ENCODE peak calls at places on chromosomes 7 and 10, in four cellular contexts. One of them, this sample, is unnamed. For H3K27me3, the result is how much of the 10 kb centered on the place peaks cover.

GRCh38 chr10:21764790-21765189 is 230.8 kb downstream of the MLLT10 start:
- DNase-seq in gastrocnemius medialis: no peak
- DNase-seq in esophagus muscularis mucosa: no peak
- DNase-seq in heart left ventricle: no peak
- DNase-seq in this sample: no peak

GRCh38 chr7:126686474-126686873 is 566.3 kb downstream of the GRM8 start:
- DNase-seq in esophagus muscularis mucosa: no peak
- DNase-seq in gastrocnemius medialis: no peak
- DNase-seq in heart left ventricle: no peak
- DNase-seq in this sample: no peak

GRCh38 chr7:138077809-138078208 is 1.6 kb downstream of the AKR1D1 start:
- DNase-seq in heart left ventricle: no peak
- DNase-seq in esophagus muscularis mucosa: no peak
- DNase-seq in gastrocnemius medialis: no peak
- DNase-seq in this sample: no peak

GRCh38 chr10:58758311-58758710 is 245.6 kb downstream of the BICC1 start:
- DNase-seq in gastrocnemius medialis: no peak
- DNase-seq in heart left ventricle: no peak
- DNase-seq in esophagus muscularis mucosa: no peak
- DNase-seq in this sample: no peak

GRCh38 chr10:101952196-101952595 is 103.8 kb downstream of the ARMH3 start:
- DNase-seq in gastrocnemius medialis: no peak
- DNase-seq in esophagus muscularis mucosa: no peak
- DNase-seq in heart left ventricle: no peak
- DNase-seq in this sample: no peak

GRCh38 chr10:100020883-100021248 is 11.1 kb upstream of the DNMBP start:
- DNase-seq in gastrocnemius medialis: no peak
- DNase-seq in heart left ventricle: no peak
- DNase-seq in esophagus muscularis mucosa: no peak
- DNase-seq in this sample: no peak

GRCh38 chr7:50335795-50336754 is 31.6 kb downstream of the IKZF1 start:
- DNase-seq in esophagus muscularis mucosa: no peak
- DNase-seq in gastrocnemius medialis: no peak
- DNase-seq in heart left ventricle: no peak
- DNase-seq in this sample: peak

GRCh38 chr7:99562832-99563231 is 4.4 kb downstream of the ZNF655 start:
- DNase-seq in heart left ventricle: no peak
- DNase-seq in gastrocnemius medialis: peak
- DNase-seq in esophagus muscularis mucosa: no peak
- DNase-seq in this sample: no peak

GRCh38 chr10:29669149-29669548 is 34.4 kb upstream of the SVIL start:
- DNase-seq in esophagus muscularis mucosa: no peak
- DNase-seq in heart left ventricle: peak
- DNase-seq in gastrocnemius medialis: no peak
- DNase-seq in this sample: no peak

GRCh38 chr10:71176661-71177060 is 35.7 kb upstream of the UNC5B start:
- DNase-seq in heart left ventricle: no peak
- DNase-seq in gastrocnemius medialis: no peak
- DNase-seq in esophagus muscularis mucosa: no peak
- DNase-seq in this sample: no peak

DNA sequence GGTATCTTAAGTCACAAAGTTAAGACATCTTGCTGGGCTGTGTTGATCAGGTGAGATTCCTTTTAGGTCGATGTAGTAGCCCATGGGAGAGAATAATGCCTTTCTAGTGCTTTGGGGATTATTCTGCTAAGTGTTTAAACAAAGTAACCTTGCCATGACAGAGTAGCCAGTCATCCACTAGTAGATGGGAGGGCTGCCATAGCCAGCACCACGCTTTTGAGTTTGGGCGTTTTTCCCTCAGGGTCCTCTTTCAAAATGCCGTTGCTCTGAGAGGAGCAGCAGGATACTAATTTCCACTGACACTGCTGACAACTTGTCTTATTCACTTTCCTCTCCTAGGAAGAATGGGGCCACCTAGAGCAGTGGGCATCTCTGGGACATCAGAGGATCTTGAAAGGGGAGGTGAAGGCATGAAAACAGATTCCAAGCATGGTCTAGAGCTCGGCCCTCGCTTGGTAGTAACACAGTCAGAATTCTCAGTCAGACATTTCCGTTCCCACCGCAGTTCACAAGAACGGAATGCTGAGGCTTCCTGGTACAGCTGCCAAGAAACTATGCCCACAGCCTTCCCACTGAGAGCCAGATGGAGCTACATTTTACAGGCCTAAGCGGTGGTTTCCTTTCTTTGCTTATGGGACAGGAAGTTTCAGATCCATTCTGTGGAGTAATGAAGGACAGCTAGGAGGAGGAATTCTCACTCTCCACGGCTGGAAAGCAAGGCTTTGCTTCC is 15.3 kb upstream of the RSU1 start:
- DNase-seq in heart left ventricle: no peak
- DNase-seq in gastrocnemius medialis: no peak
- DNase-seq in esophagus muscularis mucosa: no peak
- DNase-seq in this sample: no peak
- TF ChIP-seq POLR2A in heart left ventricle: no peak
- TF ChIP-seq POLR2A in gastrocnemius medialis: no peak
- TF ChIP-seq POLR2A in esophagus muscularis mucosa: no peak
- TF ChIP-seq POLR2A in this sample: no peak

GRCh38 chr10:6843477-6843876 is 263.4 kb upstream of the PRKCQ start:
- DNase-seq in esophagus muscularis mucosa: no peak
- DNase-seq in gastrocnemius medialis: no peak
- DNase-seq in heart left ventricle: no peak
- DNase-seq in this sample: no peak
- H3K4me3 ChIP-seq in esophagus muscularis mucosa: no peak
- H3K4me3 ChIP-seq in gastrocnemius medialis: no peak
- H3K4me3 ChIP-seq in heart left ventricle: no peak
- H3K4me3 ChIP-seq in this sample: no peak

GRCh38 chr7:157500171-157500960 is 163.6 kb downstream of the DNAJB6 start:
- DNase-seq in gastrocnemius medialis: no peak
- DNase-seq in esophagus muscularis mucosa: no peak
- DNase-seq in heart left ventricle: no peak
- DNase-seq in this sample: peak

GRCh38 chr7:157502701-157503111 is 165.9 kb downstream of the DNAJB6 start:
- DNase-seq in heart left ventricle: peak
- DNase-seq in gastrocnemius medialis: no peak
- DNase-seq in esophagus muscularis mucosa: no peak
- DNase-seq in this sample: peak

GRCh38 chr7:157505646-157506045 is 168.8 kb downstream of the DNAJB6 start:
- DNase-seq in esophagus muscularis mucosa: no peak
- DNase-seq in heart left ventricle: no peak
- DNase-seq in gastrocnemius medialis: no peak
- DNase-seq in this sample: no peak

GRCh38 chr7:157501576-157501975 is 164.8 kb downstream of the DNAJB6 start:
- DNase-seq in gastrocnemius medialis: no peak
- DNase-seq in heart left ventricle: no peak
- DNase-seq in esophagus muscularis mucosa: no peak
- DNase-seq in this sample: no peak

DNA sequence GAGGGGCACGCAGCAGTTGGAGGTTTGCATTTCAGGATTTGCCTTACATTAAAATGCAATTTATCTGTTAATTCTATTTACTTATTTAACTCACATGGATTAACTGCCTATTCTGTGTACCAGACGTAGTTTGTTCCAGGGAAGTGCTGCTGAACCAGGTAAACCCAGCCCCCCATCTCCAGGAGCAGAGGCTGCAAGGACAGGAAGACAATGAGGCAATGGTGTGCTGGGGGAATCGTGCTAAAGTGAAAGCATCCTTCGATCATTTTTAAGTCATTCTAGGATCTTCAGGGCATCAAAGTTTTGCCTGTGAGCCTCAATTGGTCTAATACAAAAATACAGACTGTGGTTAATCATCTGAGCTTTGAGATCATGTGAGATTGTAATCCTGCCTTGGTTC is 166.4 kb downstream of the DNAJB6 start:
- DNase-seq in esophagus muscularis mucosa: no peak
- DNase-seq in heart left ventricle: no peak
- DNase-seq in gastrocnemius medialis: no peak
- DNase-seq in this sample: peak
- H3K27me3 ChIP-seq in esophagus muscularis mucosa: under half
- H3K27me3 ChIP-seq in heart left ventricle: under half
- H3K27me3 ChIP-seq in gastrocnemius medialis: under half
- H3K27me3 ChIP-seq in this sample: under half

GRCh38 chr10:69237528-69238159 is 17.5 kb downstream of the HKDC1 start:
- DNase-seq in heart left ventricle: peak
- DNase-seq in esophagus muscularis mucosa: peak
- DNase-seq in gastrocnemius medialis: peak
- DNase-seq in this sample: peak
- TF ChIP-seq POLR2A in heart left ventricle: no peak
- TF ChIP-seq POLR2A in esophagus muscularis mucosa: no peak
- TF ChIP-seq POLR2A in gastrocnemius medialis: no peak
- TF ChIP-seq POLR2A in this sample: no peak

GRCh38 chr7:27203378-27203953 is 3.6 kb upstream of the HOXA13 start:
- DNase-seq in heart left ventricle: no peak
- DNase-seq in esophagus muscularis mucosa: no peak
- DNase-seq in gastrocnemius medialis: no peak
- DNase-seq in this sample: no peak

GRCh38 chr7:27203964-27204594 is 4.2 kb upstream of the HOXA13 start:
- DNase-seq in heart left ventricle: no peak
- DNase-seq in gastrocnemius medialis: no peak
- DNase-seq in esophagus muscularis mucosa: no peak
- DNase-seq in this sample: no peak

GRCh38 chr7:27207348-27207985 is 7.6 kb upstream of the HOXA13 start:
- DNase-seq in heart left ventricle: no peak
- DNase-seq in gastrocnemius medialis: no peak
- DNase-seq in esophagus muscularis mucosa: no peak
- DNase-seq in this sample: no peak

GRCh38 chr7:27204851-27205322 is 5.0 kb upstream of the HOXA13 start:
- DNase-seq in esophagus muscularis mucosa: no peak
- DNase-seq in gastrocnemius medialis: no peak
- DNase-seq in heart left ventricle: no peak
- DNase-seq in this sample: peak

DNA sequence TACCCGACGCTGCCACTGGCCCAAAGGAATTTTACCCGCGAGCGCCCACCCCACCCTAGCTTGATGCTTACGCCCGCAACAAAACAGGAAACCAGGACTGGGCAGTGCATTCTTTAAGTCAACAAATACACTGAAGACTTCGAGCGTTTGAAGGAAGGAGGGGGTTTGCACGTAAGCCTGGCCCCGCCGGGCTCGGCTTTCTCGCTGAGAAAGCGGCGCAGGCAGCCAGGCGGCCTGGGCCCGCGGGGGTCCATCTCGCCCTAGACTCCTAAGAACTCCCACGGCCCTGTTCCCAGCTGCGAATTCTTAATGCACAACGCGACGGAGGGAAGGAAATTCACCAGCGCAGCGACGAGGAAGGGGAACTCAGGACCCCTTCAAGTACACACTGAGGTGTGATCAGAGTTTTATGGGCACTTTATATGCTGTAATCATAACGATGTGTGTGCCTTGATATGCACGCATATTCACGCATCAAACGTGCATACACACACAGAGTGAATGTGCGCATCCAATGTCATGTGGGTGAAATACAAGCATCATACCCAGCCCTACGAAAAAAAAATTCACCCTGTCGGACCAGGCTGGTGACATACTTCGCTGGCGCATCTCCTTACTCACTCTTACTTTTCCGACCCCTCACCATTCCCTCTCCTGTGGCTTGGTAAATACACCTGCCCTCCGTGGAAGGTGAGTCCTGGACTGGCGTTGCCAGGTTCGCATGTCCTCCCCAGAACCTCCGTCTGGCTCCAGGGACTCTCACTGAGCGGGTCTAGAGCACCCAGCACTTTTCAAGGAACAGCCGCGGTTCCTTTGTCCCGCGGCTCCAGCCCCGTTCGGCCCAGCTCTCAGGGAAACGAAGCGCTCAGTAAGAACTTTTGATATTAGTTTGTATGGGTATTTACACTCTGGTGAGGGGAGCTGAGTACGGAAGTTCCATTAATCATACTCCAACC is 5.7 kb upstream of the HOXA13 start:
- DNase-seq in esophagus muscularis mucosa: no peak
- DNase-seq in gastrocnemius medialis: no peak
- DNase-seq in heart left ventricle: no peak
- DNase-seq in this sample: no peak
- H3K4me3 ChIP-seq in esophagus muscularis mucosa: no peak
- H3K4me3 ChIP-seq in gastrocnemius medialis: peak
- H3K4me3 ChIP-seq in heart left ventricle: no peak
- H3K4me3 ChIP-seq in this sample: no peak

GRCh38 chr10:110175406-110175805 is 32.0 kb upstream of the MXI1 start:
- DNase-seq in heart left ventricle: peak
- DNase-seq in esophagus muscularis mucosa: no peak
- DNase-seq in gastrocnemius medialis: no peak
- DNase-seq in this sample: no peak

GRCh38 chr10:110176122-110176521 is 31.3 kb upstream of the MXI1 start:
- DNase-seq in esophagus muscularis mucosa: peak
- DNase-seq in heart left ventricle: peak
- DNase-seq in gastrocnemius medialis: no peak
- DNase-seq in this sample: peak

GRCh38 chr10:110174201-110174600 is 33.2 kb upstream of the MXI1 start:
- DNase-seq in esophagus muscularis mucosa: no peak
- DNase-seq in heart left ventricle: no peak
- DNase-seq in gastrocnemius medialis: no peak
- DNase-seq in this sample: no peak

GRCh38 chr10:110179220-110179619 is 28.2 kb upstream of the MXI1 start:
- DNase-seq in gastrocnemius medialis: no peak
- DNase-seq in esophagus muscularis mucosa: no peak
- DNase-seq in heart left ventricle: no peak
- DNase-seq in this sample: no peak

DNA sequence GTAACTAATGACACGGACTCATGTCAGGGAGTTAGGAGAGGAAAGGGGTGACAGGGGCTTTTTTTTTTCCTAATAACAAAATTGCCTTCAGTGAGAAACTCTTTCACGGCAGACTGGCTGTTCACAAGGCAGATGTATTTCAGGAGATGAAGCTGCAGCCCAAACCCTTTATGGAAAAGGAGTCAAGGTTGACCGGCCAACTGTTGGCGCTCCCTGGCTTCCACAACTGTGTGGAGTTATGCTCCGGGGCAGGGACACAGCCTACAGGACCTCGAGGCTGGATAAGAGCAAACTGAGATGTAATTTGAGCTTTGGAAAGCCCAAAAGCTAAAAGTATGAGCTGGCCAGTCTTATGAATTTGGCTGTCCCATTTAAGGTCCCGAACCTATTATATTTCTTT is 30.8 kb upstream of the MXI1 start:
- DNase-seq in heart left ventricle: no peak
- DNase-seq in esophagus muscularis mucosa: no peak
- DNase-seq in gastrocnemius medialis: no peak
- DNase-seq in this sample: peak
- H3K27me3 ChIP-seq in heart left ventricle: under half
- H3K27me3 ChIP-seq in esophagus muscularis mucosa: under half
- H3K27me3 ChIP-seq in gastrocnemius medialis: under half
- H3K27me3 ChIP-seq in this sample: under half

This sample was measured in spleen.